ENCODE peak calls at places on chromosomes 6 and 20, in eight cellular contexts. S, R, F, V, C, Z, A and E are unnamed samples.

GRCh38 chr6:154937306-154938244 is 57.5 kb upstream of the TIAM2 start:
- DNase-seq in R (no peak), A (no peak), V (no peak), F (no peak), Z (no peak), S (no peak), C (no peak), E (no peak)

GRCh38 chr6:47188588-47189021 is 121.1 kb downstream of the TNFRSF21 start:
- DNase-seq in C (peak), Z (peak), V (peak), R (no peak), A (no peak), F (no peak), S (no peak), E (no peak)

GRCh38 chr20:22744341-22745193 is 160.2 kb upstream of the FOXA2 start:
- DNase-seq in R (no peak), A (no peak), Z (no peak), S (no peak), F (no peak), V (peak), C (no peak), E (no peak)

GRCh38 chr6:25684565-25684964 is 32.5 kb downstream of the SCGN start:
- DNase-seq in A (no peak), S (no peak), V (no peak), C (no peak), Z (no peak), R (no peak), F (no peak), E (no peak)

GRCh38 chr6:165701564-165702354 is 38.7 kb upstream of the PDE10A start:
- DNase-seq in Z (no peak), A (no peak), C (no peak), V (no peak), F (no peak), S (no peak), R (no peak), E (no peak)

GRCh38 chr6:133632206-133632605 is 256.7 kb upstream of the TCF21 start:
- DNase-seq in A (no peak), F (no peak), V (no peak), S (no peak), C (no peak), R (no peak), Z (no peak), E (no peak)

GRCh38 chr20:52783769-52784168 is 188.4 kb upstream of the TSHZ2 start:
- DNase-seq in A (peak), C (no peak), R (no peak), V (no peak), S (peak), F (no peak), Z (no peak), E (no peak)

GRCh38 chr6:116059713-116060571 is 749 bp downstream of the FRK start:
- DNase-seq in Z (peak), F (no peak), S (no peak), R (no peak), V (no peak), C (peak), A (no peak), E (peak)

GRCh38 chr20:53001502-53002301 is 29.5 kb downstream of the TSHZ2 start:
- DNase-seq in V (no peak), C (no peak), Z (no peak), F (no peak), R (no peak), S (no peak), A (no peak), E (no peak)

GRCh38 chr20:53255102-53255710 is 283.0 kb downstream of the TSHZ2 start:
- DNase-seq in S (no peak), R (no peak), C (no peak), Z (no peak), V (no peak), F (no peak), A (no peak), E (no peak)

GRCh38 chr20:37915800-37916570 is 13.1 kb downstream of the VSTM2L start:
- DNase-seq in S (peak), C (no peak), F (peak), R (no peak), Z (peak), V (no peak), A (no peak), E (no peak)

GRCh38 chr6:15280023-15280422 is 34.2 kb downstream of the JARID2 start:
- DNase-seq in A (no peak), R (no peak), V (no peak), S (no peak), F (no peak), Z (no peak), C (no peak), E (no peak)

GRCh38 chr6:44006123-44006871 is 121.0 kb downstream of the MRPL14 start:
- DNase-seq in S (no peak), F (no peak), C (no peak), Z (no peak), R (no peak), A (no peak), V (no peak), E (no peak)

GRCh38 chr20:33859157-33859695 is 48.1 kb downstream of the CHMP4B start:
- DNase-seq in A (no peak), V (no peak), R (no peak), S (no peak), F (no peak), Z (no peak), C (peak), E (no peak)

GRCh38 chr6:48564036-48564820 is 453.2 kb upstream of the PTCHD4 start:
- DNase-seq in Z (no peak), C (no peak), S (no peak), A (no peak), R (no peak), F (no peak), V (no peak), E (no peak)

GRCh38 chr6:136989591-136990578 is 54.9 kb downstream of the IL20RA start:
- DNase-seq in V (no peak), A (peak), C (peak), S (peak), Z (no peak), F (peak), R (no peak), E (no peak)

GRCh38 chr6:75735491-75736186 is 13.4 kb upstream of the MYO6 start:
- DNase-seq in S (no peak), Z (no peak), V (no peak), F (no peak), C (no peak), A (no peak), R (no peak), E (no peak)

GRCh38 chr20:32072168-32072721 is 20.2 kb downstream of the HCK start:
- DNase-seq in S (no peak), V (no peak), A (no peak), C (no peak), R (no peak), Z (no peak), F (no peak), E (no peak)

GRCh38 chr6:22149501-22150490 is 147.0 kb downstream of the PRL start:
- DNase-seq in S (no peak), C (no peak), V (no peak), F (no peak), Z (no peak), A (peak), R (no peak), E (no peak)

GRCh38 chr6:169099411-169100202 is 154.0 kb downstream of the THBS2 start:
- DNase-seq in A (no peak), V (no peak), S (no peak), C (no peak), R (no peak), F (no peak), Z (no peak), E (no peak)

GRCh38 chr20:44409132-44409600 is 53.7 kb downstream of the HNF4A start:
- DNase-seq in V (peak), R (no peak), Z (no peak), A (no peak), S (no peak), F (no peak), C (no peak), E (no peak)

GRCh38 chr6:134162932-134163331 is 110.5 kb upstream of the SLC2A12 start:
- DNase-seq in F (no peak), V (no peak), S (no peak), C (peak), R (no peak), A (no peak), Z (no peak), E (no peak)

GRCh38 chr20:12963456-12963855 is 45.3 kb upstream of the SPTLC3 start:
- DNase-seq in C (no peak), Z (no peak), V (no peak), A (no peak), R (no peak), F (no peak), S (no peak), E (no peak)

GRCh38 chr20:58987790-58988564 is 6.9 kb downstream of the NELFCD start:
- DNase-seq in R (no peak), A (no peak), C (no peak), Z (peak), S (no peak), V (no peak), F (no peak), E (no peak)

GRCh38 chr20:58024241-58024721 is 204.2 kb downstream of the ANKRD60 start:
- DNase-seq in C (no peak), F (no peak), V (no peak), S (no peak), A (no peak), R (no peak), Z (no peak), E (no peak)

GRCh38 chr6:20266851-20267608 is 54.8 kb upstream of the MBOAT1 start:
- DNase-seq in Z (no peak), C (no peak), S (no peak), R (no peak), A (no peak), V (peak), F (no peak), E (peak)

GRCh38 chr6:132114201-132114860 is 163.2 kb upstream of the CCN2 start:
- DNase-seq in V (peak), C (no peak), S (no peak), R (no peak), Z (no peak), F (no peak), A (no peak), E (no peak)

GRCh38 chr6:105102186-105102585 is 77.6 kb downstream of the POPDC3 start:
- DNase-seq in Z (no peak), V (no peak), C (no peak), R (no peak), A (no peak), S (no peak), F (no peak), E (no peak)

GRCh38 chr20:21505810-21506530 is 7.9 kb downstream of the NKX2-2 start:
- DNase-seq in C (peak), V (no peak), S (peak), R (peak), F (peak), A (peak), Z (peak), E (peak)

GRCh38 chr6:113736978-113737377 is 120.2 kb upstream of the MARCKS start:
- DNase-seq in C (no peak), R (no peak), V (no peak), A (no peak), Z (no peak), F (no peak), S (no peak), E (no peak)

GRCh38 chr6:11826779-11827178 is 48.2 kb upstream of the ADTRP start:
- DNase-seq in C (no peak), Z (no peak), F (no peak), S (no peak), R (no peak), A (no peak), V (no peak), E (no peak)

GRCh38 chr6:11824986-11825385 is 46.4 kb upstream of the ADTRP start:
- DNase-seq in F (no peak), A (no peak), Z (no peak), R (no peak), S (no peak), V (no peak), C (no peak), E (peak)

GRCh38 chr6:11819486-11819885 is 40.9 kb upstream of the ADTRP start:
- DNase-seq in S (no peak), Z (no peak), C (no peak), F (no peak), A (no peak), V (no peak), R (no peak), E (no peak)

GRCh38 chr6:11828185-11828897 is 49.7 kb upstream of the ADTRP start:
- DNase-seq in A (no peak), Z (no peak), C (no peak), F (no peak), S (no peak), V (no peak), R (no peak), E (peak)

GRCh38 chr6:11822346-11822745 is 43.7 kb upstream of the ADTRP start:
- DNase-seq in V (no peak), R (no peak), S (no peak), A (no peak), Z (no peak), F (no peak), C (no peak), E (no peak)
- TF ChIP-seq CTCF in V (no peak), R (no peak), S (no peak), A (no peak), Z (no peak), F (no peak), C (no peak), E (peak)

DNA sequence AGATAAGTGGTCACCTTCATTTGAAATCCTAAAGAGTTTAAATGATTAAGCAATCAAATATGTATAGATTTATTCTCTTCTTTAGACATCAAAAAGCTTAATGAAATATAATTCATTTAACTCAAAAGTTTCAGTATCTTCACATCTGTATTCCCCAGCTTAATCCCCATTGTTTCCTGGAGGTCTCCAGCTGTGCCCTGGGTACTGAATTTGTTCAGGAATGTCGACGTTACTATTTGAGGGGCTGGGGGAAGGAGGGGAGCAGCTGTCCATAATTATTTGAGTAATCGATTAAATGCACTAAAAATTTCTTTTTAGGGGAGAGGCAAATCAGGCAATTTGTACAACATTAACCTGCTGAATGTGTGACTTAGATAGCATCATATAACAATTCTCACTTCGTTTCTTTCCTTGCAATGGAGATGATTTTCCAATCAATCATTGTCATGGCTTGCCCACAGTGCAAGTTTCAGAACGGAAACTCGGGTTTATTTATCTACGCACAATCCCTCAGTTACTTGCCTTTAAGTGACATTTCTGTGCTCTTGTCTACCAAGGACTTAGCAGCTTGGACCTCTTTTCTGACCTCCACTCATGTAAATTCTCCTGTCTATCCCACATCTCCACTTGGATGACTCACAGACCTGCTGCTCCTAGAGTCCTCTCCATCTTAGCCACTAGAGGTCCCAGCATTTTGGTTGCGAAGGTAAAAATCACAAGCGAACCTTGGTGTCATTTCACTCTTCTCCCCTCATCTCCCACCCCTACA is 3.9 kb downstream of the DOK5 start:
- DNase-seq in A (no peak), R (no peak), Z (no peak), V (no peak), F (no peak), S (no peak), C (no peak), E (no peak)
- TF ChIP-seq CTCF in A (peak), R (peak), Z (no peak), V (peak), F (no peak), S (peak), C (no peak), E (peak)

GRCh38 chr20:61958773-61959172 is 106.9 kb downstream of the TAF4 start:
- DNase-seq in C (no peak), Z (no peak), S (no peak), R (no peak), F (no peak), A (no peak), V (no peak), E (no peak)
- TF ChIP-seq CTCF in C (no peak), Z (no peak), S (no peak), R (no peak), F (no peak), A (no peak), V (no peak), E (no peak)

DNA sequence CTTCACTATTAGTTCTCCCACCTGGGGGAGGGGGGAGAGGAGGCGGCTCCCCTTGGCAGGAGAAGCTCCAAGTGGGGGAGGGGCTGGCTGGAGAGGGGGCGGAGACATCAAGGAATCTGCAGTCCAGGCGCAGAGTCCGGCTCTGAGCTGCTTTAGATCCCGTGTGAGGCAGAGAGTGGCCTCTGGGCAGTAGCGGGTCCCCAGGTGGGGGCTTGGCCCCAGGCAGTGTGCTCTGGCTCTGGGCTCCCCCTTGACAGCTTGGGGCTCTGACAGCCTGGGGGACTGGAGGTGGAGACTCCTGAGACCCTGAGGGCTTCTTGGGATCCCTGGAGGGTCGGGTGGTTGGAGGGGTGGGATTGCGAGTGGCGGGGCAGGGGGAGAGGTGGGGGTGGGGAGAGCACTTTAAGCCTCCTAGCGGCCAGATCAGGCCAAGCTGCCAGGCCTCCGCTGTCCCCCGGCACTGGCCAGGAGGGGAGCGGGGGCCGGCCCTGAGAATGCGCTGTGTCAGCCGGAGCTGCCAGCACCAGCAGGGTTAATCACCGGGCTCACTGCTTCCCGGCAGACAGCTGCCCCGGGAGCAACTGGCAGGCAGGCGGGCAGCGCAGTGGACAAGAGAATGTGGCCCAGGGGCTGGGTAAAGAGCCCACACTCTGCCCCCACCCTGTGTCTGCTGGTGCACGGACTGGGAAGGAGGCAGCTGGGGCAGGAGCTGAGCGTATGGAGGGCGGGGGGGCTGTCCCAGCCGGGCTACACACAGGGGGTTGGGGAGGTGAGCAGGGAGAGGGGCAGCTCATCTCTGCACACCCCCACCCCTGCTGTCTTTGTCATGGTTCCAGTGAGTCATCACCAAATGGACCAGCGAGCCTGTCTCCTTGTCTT is 1.8 kb upstream of the LAMA5 start:
- DNase-seq in Z (peak), S (peak), C (peak), A (peak), R (peak), V (no peak), F (no peak), E (no peak)
- TF ChIP-seq CTCF in Z (peak), S (peak), C (peak), A (peak), R (peak), V (no peak), F (peak), E (peak)

GRCh38 chr6:84422380-84422968 is 195.0 kb upstream of the CEP162 start:
- DNase-seq in V (no peak), Z (no peak), F (peak), A (peak), S (peak), C (peak), R (peak), E (peak)
- TF ChIP-seq CTCF in V (peak), Z (peak), F (peak), A (peak), S (peak), C (peak), R (peak), E (peak)

DNA sequence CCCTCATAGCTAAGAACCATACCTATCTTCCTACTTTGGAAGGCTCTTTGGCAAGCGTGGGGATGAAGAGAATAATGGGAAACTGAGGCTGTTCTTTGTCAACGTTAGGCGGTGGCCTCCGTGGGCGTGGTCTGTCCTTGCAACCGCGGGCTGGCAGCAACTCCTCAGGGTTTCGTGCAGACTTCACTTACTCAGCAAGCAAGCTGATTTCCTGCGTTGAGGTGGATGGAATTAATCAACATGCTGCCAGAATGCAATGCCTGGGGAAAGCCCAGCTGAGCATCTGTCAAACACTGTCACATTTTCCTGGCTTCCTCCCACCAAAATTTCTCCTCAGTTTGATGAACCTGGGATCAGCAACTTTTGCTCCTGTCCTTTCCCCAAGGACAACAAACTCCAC is 9.2 kb upstream of the IL17F start:
- DNase-seq in S (no peak), C (no peak), A (no peak), F (no peak), Z (no peak), R (no peak), V (no peak), E (no peak)
- TF ChIP-seq CTCF in S (no peak), C (no peak), A (no peak), F (no peak), Z (no peak), R (no peak), V (no peak), E (no peak)